ENCODE peak calls at places on chromosomes 6 and 20, in five cellular contexts. K, M, O, W and Q are unnamed samples.

GRCh38 chr20:58112017-58112781 is 116.3 kb downstream of the ANKRD60 start:
- DNase-seq in K (no peak), M (peak; percentile 26), W (no peak), O (no peak), Q (no peak)

GRCh38 chr6:131222773-131223172 is 87.5 kb downstream of the AKAP7 start:
- DNase-seq in W (no peak), M (no peak), O (no peak), K (no peak), Q (no peak)

GRCh38 chr20:11686900-11687543 is 230.7 kb upstream of the BTBD3 start:
- DNase-seq in W (peak; percentile 80), K (no peak), O (peak; percentile 49), M (no peak), Q (peak; percentile 9)

GRCh38 chr20:19583532-19584175 is 174.4 kb upstream of the RIN2 start:
- DNase-seq in W (peak; percentile 47), O (peak; percentile 96), K (peak; percentile 8), M (peak; percentile 49), Q (peak; percentile 21)

GRCh38 chr6:68368845-68369244 is 266.2 kb upstream of the ADGRB3 start:
- DNase-seq in W (no peak), K (no peak), O (no peak), M (no peak), Q (no peak)

GRCh38 chr6:112626468-112627082 is 279.4 kb downstream of the RFPL4B start:
- DNase-seq in M (peak; percentile 16), K (no peak), W (no peak), O (no peak), Q (peak; percentile 97)

GRCh38 chr20:35617397-35618031 is 1.9 kb downstream of the SPAG4 start:
- DNase-seq in K (no peak), M (peak; percentile 78), O (peak; percentile 51), W (peak; percentile 78), Q (peak; percentile 82)

GRCh38 chr6:110328231-110328630 is 29.9 kb downstream of the METTL24 start:
- DNase-seq in M (no peak), O (no peak), W (no peak), K (no peak), Q (no peak)

GRCh38 chr6:117509021-117509420 is 26.5 kb downstream of the DCBLD1 start:
- DNase-seq in K (no peak), M (no peak), O (no peak), W (no peak), Q (no peak)

GRCh38 chr20:49248301-49248700 is 29.1 kb downstream of the DDX27 start:
- DNase-seq in W (no peak), K (no peak), M (no peak), O (no peak), Q (no peak)

GRCh38 chr20:855466-856360 is 22.2 kb downstream of the FAM110A start:
- DNase-seq in W (no peak), M (no peak), O (no peak), K (no peak), Q (no peak)

GRCh38 chr20:17505664-17506517 is 25.3 kb downstream of the BFSP1 start:
- DNase-seq in W (no peak), M (no peak), O (no peak), K (no peak), Q (no peak)

GRCh38 chr20:1146957-1147356 is 28.6 kb downstream of the PSMF1 start:
- DNase-seq in M (no peak), K (no peak), O (no peak), W (no peak), Q (no peak)

GRCh38 chr20:20573797-20574196 is 138.6 kb downstream of the RALGAPA2 start:
- DNase-seq in M (no peak), O (no peak), K (no peak), W (no peak), Q (no peak)

GRCh38 chr20:60224914-60225313 is 266.7 kb downstream of the CDH26 start:
- DNase-seq in W (peak; percentile 40), O (peak; percentile 57), M (no peak), K (no peak), Q (no peak)

GRCh38 chr20:41509801-41510200 is 108.4 kb downstream of the CHD6 start:
- DNase-seq in K (no peak), M (no peak), W (no peak), O (no peak), Q (peak; percentile 12)

GRCh38 chr6:136873733-136874132 is 48.4 kb upstream of the SLC35D3 start:
- DNase-seq in O (no peak), K (no peak), W (no peak), M (peak; percentile 3), Q (peak; percentile 3)

GRCh38 chr6:127481628-127482027 is 22.4 kb upstream of the KIAA0408 start:
- DNase-seq in M (no peak), K (no peak), W (no peak), O (no peak), Q (peak; percentile 83)

GRCh38 chr20:3889489-3890409 is 562 bp downstream of the PANK2 start:
- DNase-seq in W (peak; percentile 10), K (no peak), M (peak; percentile 73), O (peak; percentile 49), Q (no peak)

GRCh38 chr20:8375898-8376297 is 243.8 kb downstream of the PLCB1 start:
- DNase-seq in K (no peak), O (no peak), W (no peak), M (no peak), Q (peak; percentile 9)

GRCh38 chr6:72246926-72247325 is 360.6 kb downstream of the RIMS1 start:
- DNase-seq in M (peak; percentile 2), K (peak; percentile 18), O (no peak), W (no peak), Q (peak; percentile 9)

GRCh38 chr6:87088076-87088475 is 6.8 kb downstream of the CGA start:
- DNase-seq in K (no peak), W (no peak), O (no peak), M (no peak), Q (no peak)

GRCh38 chr20:25269057-25269832 is 21.4 kb downstream of the PYGB start:
- DNase-seq in M (no peak), K (no peak), W (no peak), O (no peak), Q (no peak)

GRCh38 chr6:5630636-5631035 is 369.3 kb downstream of the FARS2 start:
- DNase-seq in O (no peak), K (no peak), M (no peak), W (no peak), Q (no peak)

GRCh38 chr20:34058831-34059230 is 53.2 kb downstream of the EIF2S2 start:
- DNase-seq in W (no peak), O (no peak), K (no peak), M (peak; percentile 35), Q (peak; percentile 63)

GRCh38 chr20:43844778-43845614 is 69.7 kb upstream of the TOX2 start:
- DNase-seq in W (peak; percentile 34), O (no peak), M (no peak), K (peak; percentile 86), Q (peak; percentile 89)

GRCh38 chr6:161922631-161923119 is 648.8 kb upstream of the AGPAT4 start:
- DNase-seq in M (peak; percentile 40), O (peak; percentile 66), K (peak; percentile 71), W (peak; percentile 52), Q (peak; percentile 88)

GRCh38 chr6:164532546-164533362 is 776.7 kb downstream of the C6orf118 start:
- DNase-seq in W (no peak), K (no peak), M (no peak), O (no peak), Q (no peak)

GRCh38 chr6:28940859-28941680 is 17.3 kb upstream of the TRIM27 start:
- DNase-seq in O (peak; percentile 61), M (peak; percentile 89), W (peak; percentile 75), K (peak; percentile 95), Q (peak; percentile 82)

GRCh38 chr6:111990214-111990613 is 63.7 kb upstream of the CCN6 start:
- DNase-seq in W (no peak), O (no peak), K (no peak), M (peak; percentile 87), Q (no peak)